ENCODE peak calls at places on chromosomes 12 and 14, in seven cellular contexts. T is hepatocyte, K is H9, Z is mammary epithelial cell, M is neural progenitor cell, O is HepG2, V is PC-9. C is an unnamed sample. For H3K79me2, the result is how much of the 10 kb centered on the place peaks cover.

GRCh38 chr12:66156654-66157053 is 13.1 kb downstream of the TMBIM4 start:
- DNase-seq in T (no peak), K (no peak), Z (no peak), M (no peak), O (no peak), V (peak), C (peak)

GRCh38 chr14:101072945-101073597 is 169.5 kb upstream of the RTL1 start:
- DNase-seq in T (peak), K (peak), Z (peak), M (peak), O (peak), V (peak), C (peak)

GRCh38 chr12:102876883-102877282 is 40.2 kb downstream of the PAH start:
- DNase-seq in T (no peak), K (peak), Z (no peak), M (no peak), O (no peak), V (no peak), C (no peak)

GRCh38 chr14:61132894-61133293 is 148.2 kb downstream of the TMEM30B start:
- DNase-seq in T (no peak), K (no peak), Z (no peak), M (no peak), O (no peak), V (no peak), C (no peak)

GRCh38 chr12:123049398-123050250 is 69.1 kb downstream of the ARL6IP4 start:
- DNase-seq in T (no peak), K (no peak), Z (no peak), M (no peak), O (no peak), V (no peak), C (no peak)

GRCh38 chr12:54173066-54173726 is 15.6 kb downstream of the SMUG1 start:
- DNase-seq in T (peak), K (peak), Z (peak), M (peak), O (no peak), V (no peak), C (peak)

GRCh38 chr14:61526405-61527312 is 168.7 kb upstream of the HIF1A start:
- DNase-seq in T (peak), K (no peak), Z (peak), M (no peak), O (peak), V (peak), C (no peak)

GRCh38 chr14:58815046-58815701 is 177.4 kb downstream of the DACT1 start:
- DNase-seq in T (no peak), K (no peak), Z (peak), M (no peak), O (no peak), V (no peak), C (peak)

GRCh38 chr12:78759387-78759786 is 105.2 kb upstream of the SYT1 start:
- DNase-seq in T (peak), K (peak), Z (peak), M (no peak), O (peak), V (no peak), C (peak)

GRCh38 chr14:66495214-66496098 is 9.3 kb downstream of the CCDC196 start:
- DNase-seq in T (peak), K (peak), Z (peak), M (peak), O (peak), V (peak), C (peak)

GRCh38 chr12:116162071-116162470 is 115.4 kb downstream of the MED13L start:
- DNase-seq in T (no peak), K (no peak), Z (no peak), M (peak), O (no peak), V (no peak), C (no peak)

GRCh38 chr12:116159593-116159992 is 117.9 kb downstream of the MED13L start:
- DNase-seq in T (no peak), K (no peak), Z (no peak), M (no peak), O (no peak), V (no peak), C (no peak)

GRCh38 chr12:116161588-116161987 is 115.9 kb downstream of the MED13L start:
- DNase-seq in T (no peak), K (no peak), Z (no peak), M (no peak), O (peak), V (no peak), C (peak)

GRCh38 chr12:116160196-116160595 is 117.3 kb downstream of the MED13L start:
- DNase-seq in T (no peak), K (no peak), Z (peak), M (no peak), O (no peak), V (peak), C (no peak)

GRCh38 chr12:116160883-116161458 is 116.5 kb downstream of the MED13L start:
- DNase-seq in T (no peak), K (no peak), Z (no peak), M (no peak), O (no peak), V (no peak), C (no peak)
- H3K79me2 ChIP-seq in T (half or more), K (under half), Z (half or more), M (half or more), O (under half), V (half or more), C (half or more)

GRCh38 chr14:56797003-56797568 is 13.2 kb downstream of the OTX2 start:
- DNase-seq in T (no peak), K (no peak), Z (no peak), M (no peak), O (no peak), V (no peak), C (no peak)
- H3K27ac ChIP-seq in T (no peak), K (no peak), Z (no peak), M (no peak), O (no peak), V (no peak), C (no peak)

DNA sequence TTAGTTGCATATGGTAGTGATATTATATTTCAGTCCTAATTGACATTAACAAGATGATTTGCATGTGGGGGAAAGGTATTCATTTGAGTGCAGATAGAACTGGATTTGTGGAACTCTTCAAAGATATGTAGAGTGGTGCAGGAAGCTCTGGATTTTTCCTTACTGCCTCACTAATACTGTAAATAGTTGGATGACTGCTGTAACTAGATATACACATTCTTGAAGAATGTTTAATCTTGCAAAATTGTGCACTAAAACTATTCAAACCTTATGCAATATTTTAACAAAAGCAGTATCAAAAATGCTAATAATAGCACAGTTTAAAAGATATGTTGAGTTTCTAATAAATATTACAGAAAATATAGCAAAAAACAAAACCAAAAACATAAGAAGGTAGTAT is 43.1 kb upstream of the ATF7IP start:
- DNase-seq in T (no peak), K (no peak), Z (no peak), M (no peak), O (no peak), V (no peak), C (peak)
- H3K79me2 ChIP-seq in T (under half), K (under half), Z (under half), M (under half), O (under half), V (under half), C (under half)

GRCh38 chr14:54651018-54651351 is 84.1 kb downstream of the SAMD4A start:
- DNase-seq in T (no peak), K (no peak), Z (no peak), M (no peak), O (no peak), V (peak), C (no peak)

GRCh38 chr14:54651649-54652048 is 84.7 kb downstream of the SAMD4A start:
- DNase-seq in T (no peak), K (no peak), Z (peak), M (no peak), O (no peak), V (peak), C (no peak)

GRCh38 chr14:54652890-54653201 is 85.9 kb downstream of the SAMD4A start:
- DNase-seq in T (no peak), K (no peak), Z (no peak), M (no peak), O (no peak), V (no peak), C (no peak)

GRCh38 chr14:54653764-54654469 is 87.0 kb downstream of the SAMD4A start:
- DNase-seq in T (peak), K (no peak), Z (peak), M (peak), O (peak), V (peak), C (peak)

GRCh38 chr14:54652188-54652889 is 85.4 kb downstream of the SAMD4A start:
- DNase-seq in T (peak), K (peak), Z (peak), M (peak), O (peak), V (peak), C (peak)
- H3K27ac ChIP-seq in T (peak), K (peak), Z (peak), M (no peak), O (peak), V (peak), C (peak)

GRCh38 chr14:90398841-90399540 is 2.2 kb downstream of the CALM1 start:
- DNase-seq in T (no peak), K (no peak), Z (no peak), M (no peak), O (no peak), V (no peak), C (no peak)

GRCh38 chr14:90397401-90398314 is 829 bp downstream of the CALM1 start:
- DNase-seq in T (peak), K (peak), Z (peak), M (peak), O (peak), V (no peak), C (peak)

GRCh38 chr14:90400904-90401561 is 4.2 kb downstream of the CALM1 start:
- DNase-seq in T (no peak), K (no peak), Z (peak), M (no peak), O (peak), V (no peak), C (no peak)

GRCh38 chr14:90398315-90398811 is 1.5 kb downstream of the CALM1 start:
- DNase-seq in T (peak), K (peak), Z (no peak), M (peak), O (no peak), V (no peak), C (peak)

DNA sequence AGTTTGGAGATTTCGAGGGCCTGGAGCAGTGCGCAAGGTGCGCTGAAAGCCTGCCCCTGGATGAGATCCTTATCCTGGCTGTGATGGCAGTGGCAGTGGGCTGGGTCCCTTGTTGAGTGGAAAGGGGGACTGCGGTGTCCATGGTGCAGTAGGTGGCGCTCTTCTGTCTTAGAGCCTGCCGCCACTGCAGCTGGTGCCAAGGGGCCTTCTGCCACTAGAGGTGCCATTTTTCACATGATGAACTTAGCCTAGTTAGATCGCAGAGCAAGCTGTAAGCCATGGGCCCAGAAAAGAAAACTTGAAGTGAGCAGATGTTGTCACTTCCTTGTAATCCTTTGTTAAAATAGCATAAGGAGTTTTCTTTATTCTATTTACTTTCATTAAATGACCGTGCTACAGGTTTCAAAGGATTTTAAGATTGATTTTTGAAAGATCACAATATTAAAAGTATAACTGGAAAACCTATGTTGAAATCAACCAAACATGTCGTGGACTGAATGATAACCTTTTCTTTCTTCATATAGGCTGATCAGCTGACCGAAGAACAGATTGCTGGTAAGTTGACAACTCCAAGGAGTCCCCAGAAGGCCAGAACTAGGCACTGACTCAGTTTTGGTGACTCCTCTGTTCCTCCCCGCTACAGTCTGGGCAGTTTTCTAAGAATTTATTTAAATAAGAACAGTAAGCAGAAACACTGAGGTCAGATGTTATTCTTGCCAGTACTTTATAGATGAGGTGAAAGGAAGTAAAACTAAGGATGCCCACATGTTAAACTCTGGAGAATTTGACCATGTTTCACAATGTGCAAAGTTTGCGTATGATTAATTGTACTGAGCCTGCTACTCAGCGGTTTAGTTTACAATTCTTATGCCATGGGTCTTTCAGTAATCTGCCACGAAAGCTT is 3.0 kb downstream of the CALM1 start:
- DNase-seq in T (peak), K (peak), Z (peak), M (peak), O (peak), V (peak), C (peak)
- H3K79me2 ChIP-seq in T (half or more), K (under half), Z (half or more), M (half or more), O (under half), V (under half), C (under half)

GRCh38 chr14:104149278-104149595 is 10.8 kb downstream of the KIF26A start:
- DNase-seq in T (no peak), K (no peak), Z (no peak), M (no peak), O (no peak), V (no peak), C (no peak)

GRCh38 chr14:104147346-104148125 is 9.1 kb downstream of the KIF26A start:
- DNase-seq in T (no peak), K (no peak), Z (no peak), M (no peak), O (no peak), V (no peak), C (no peak)

GRCh38 chr14:104150201-104151027 is 12.0 kb downstream of the KIF26A start:
- DNase-seq in T (peak), K (peak), Z (no peak), M (peak), O (no peak), V (no peak), C (peak)

GRCh38 chr14:104149617-104150141 is 11.3 kb downstream of the KIF26A start:
- DNase-seq in T (peak), K (peak), Z (no peak), M (peak), O (no peak), V (no peak), C (peak)

GRCh38 chr14:104148433-104149277 is 10.3 kb downstream of the KIF26A start:
- DNase-seq in T (no peak), K (no peak), Z (no peak), M (no peak), O (no peak), V (no peak), C (no peak)
- H3K27ac ChIP-seq in T (peak), K (no peak), Z (no peak), M (peak), O (no peak), V (no peak), C (no peak)

DNA sequence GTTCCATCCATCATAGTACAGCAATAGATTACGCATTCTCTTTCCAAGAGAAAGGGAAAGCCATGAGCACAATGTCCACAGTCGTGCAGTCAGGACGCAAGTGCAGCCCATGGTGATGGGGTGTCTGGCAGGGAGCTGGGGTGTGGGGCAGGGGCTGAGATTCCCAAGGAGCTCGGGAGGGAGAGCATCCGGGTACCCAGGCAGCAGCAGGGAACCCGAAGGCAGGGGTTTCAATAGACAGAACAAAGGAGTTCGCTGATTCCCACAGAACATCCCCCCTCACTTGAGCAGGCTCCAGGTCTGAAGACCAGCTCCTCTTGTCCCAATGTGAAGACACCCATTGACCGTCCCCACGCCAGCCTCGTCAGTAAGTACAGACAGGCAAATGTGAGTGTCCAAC is 13.5 kb downstream of the ANHX start:
- DNase-seq in T (no peak), K (peak), Z (no peak), M (no peak), O (no peak), V (no peak), C (no peak)
- H3K79me2 ChIP-seq in T (under half), K (under half), Z (under half), M (under half), O (under half), V (under half), C (under half)

GRCh38 chr14:56224179-56224578 is 106.0 kb downstream of the PELI2 start:
- DNase-seq in T (peak), K (no peak), Z (no peak), M (no peak), O (no peak), V (no peak), C (peak)

GRCh38 chr14:56219666-56220413 is 101.6 kb downstream of the PELI2 start:
- DNase-seq in T (no peak), K (no peak), Z (no peak), M (no peak), O (no peak), V (no peak), C (no peak)

GRCh38 chr14:56217380-56218045 is 99.3 kb downstream of the PELI2 start:
- DNase-seq in T (no peak), K (no peak), Z (no peak), M (no peak), O (no peak), V (no peak), C (no peak)

GRCh38 chr14:56224691-56225681 is 106.8 kb downstream of the PELI2 start:
- DNase-seq in T (peak), K (no peak), Z (no peak), M (no peak), O (peak), V (no peak), C (peak)

DNA sequence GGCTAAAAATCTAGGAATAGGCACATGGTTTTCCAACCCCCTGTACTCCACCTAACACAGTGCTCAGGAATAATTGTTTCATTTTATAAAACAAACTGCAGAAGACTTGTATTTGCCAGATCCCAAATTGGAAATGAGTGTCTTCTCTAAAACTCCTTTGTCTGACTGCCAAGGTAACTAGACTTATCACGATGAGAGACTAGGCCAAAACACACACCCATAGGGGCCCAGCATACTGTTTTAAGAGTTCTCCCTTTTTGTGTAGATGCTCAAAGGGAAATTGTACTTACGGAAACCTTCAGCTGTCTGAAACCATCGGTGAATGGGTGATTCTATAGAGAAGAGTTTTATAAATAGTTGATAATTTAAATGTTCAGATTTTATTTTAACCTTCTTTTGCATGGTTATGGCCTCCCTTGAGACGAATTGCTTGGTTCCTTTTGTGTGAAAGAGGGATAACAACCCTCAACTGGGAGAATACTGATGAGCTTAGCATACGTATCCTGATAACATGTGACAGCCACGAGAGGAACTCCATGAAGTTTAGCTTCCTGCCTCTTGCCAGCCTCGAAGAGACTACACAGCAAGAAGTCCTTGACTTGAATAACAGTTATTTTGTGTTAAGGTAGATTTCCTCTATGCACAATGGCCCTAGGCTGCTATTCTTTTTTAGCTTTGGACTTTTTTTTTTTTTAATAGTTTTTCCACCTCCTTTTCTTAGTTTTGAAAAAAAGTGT is 103.3 kb downstream of the PELI2 start:
- DNase-seq in T (no peak), K (no peak), Z (no peak), M (no peak), O (no peak), V (no peak), C (no peak)
- H3K27ac ChIP-seq in T (no peak), K (no peak), Z (no peak), M (no peak), O (no peak), V (no peak), C (no peak)

DNA sequence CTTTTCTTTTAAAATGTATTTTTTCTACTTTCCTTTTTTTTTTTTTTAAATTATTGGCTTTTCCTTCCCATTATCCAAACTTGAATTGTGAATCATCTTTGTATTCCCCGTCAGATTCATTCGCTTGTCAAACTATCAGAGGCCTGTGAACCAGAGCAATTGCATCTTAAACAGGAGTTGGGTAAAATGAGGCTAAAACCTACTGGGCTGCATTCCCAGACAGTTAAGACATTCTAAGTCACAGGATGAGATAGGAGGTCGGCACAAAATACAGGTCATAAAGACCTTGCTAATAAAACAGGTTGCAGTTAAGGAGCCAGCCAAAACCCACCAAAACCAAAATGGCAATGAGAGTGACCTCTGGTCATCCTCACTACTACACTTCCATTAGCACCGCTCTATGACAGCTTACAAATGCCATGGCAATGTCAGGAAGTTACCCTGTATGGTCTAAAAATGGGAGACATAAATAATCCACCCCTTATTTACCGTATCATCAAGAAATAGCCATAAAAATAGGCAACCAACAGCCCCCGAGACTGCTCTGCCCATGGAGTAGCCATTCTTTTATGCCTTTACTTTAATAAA is 19.9 kb downstream of the FUT8 start:
- DNase-seq in T (no peak), K (no peak), Z (no peak), M (no peak), O (no peak), V (peak), C (peak)
- H3K79me2 ChIP-seq in T (half or more), K (under half), Z (under half), M (half or more), O (under half), V (half or more), C (under half)

C was measured in fibroblast of lung.